ENCODE peak calls at places on chromosome 6, in seven cellular contexts. One of them, this sample, is unnamed.

GRCh38 chr6:139941826-139942225 is 567.4 kb upstream of the CITED2 start:
- DNase-seq in tibial artery: no peak
- DNase-seq in pancreas: no peak
- DNase-seq in adrenal gland: no peak
- DNase-seq in ascending aorta: no peak
- DNase-seq in CD8-positive, alpha-beta memory T cell: no peak
- DNase-seq in SK-N-SH: no peak
- DNase-seq in this sample: no peak

GRCh38 chr6:116387374-116387773 is 16.6 kb downstream of the DSE start:
- DNase-seq in tibial artery: no peak
- DNase-seq in pancreas: no peak
- DNase-seq in adrenal gland: no peak
- DNase-seq in ascending aorta: peak
- DNase-seq in CD8-positive, alpha-beta memory T cell: no peak
- DNase-seq in SK-N-SH: no peak
- DNase-seq in this sample: no peak

GRCh38 chr6:110298916-110299315 is 59.2 kb downstream of the METTL24 start:
- DNase-seq in tibial artery: no peak
- DNase-seq in pancreas: no peak
- DNase-seq in adrenal gland: no peak
- DNase-seq in ascending aorta: no peak
- DNase-seq in CD8-positive, alpha-beta memory T cell: no peak
- DNase-seq in SK-N-SH: no peak
- DNase-seq in this sample: no peak

GRCh38 chr6:151024597-151024996 is 159.1 kb downstream of the MTHFD1L start:
- DNase-seq in tibial artery: peak
- DNase-seq in pancreas: no peak
- DNase-seq in adrenal gland: no peak
- DNase-seq in ascending aorta: peak
- DNase-seq in CD8-positive, alpha-beta memory T cell: no peak
- DNase-seq in SK-N-SH: no peak
- DNase-seq in this sample: no peak

GRCh38 chr6:37479266-37479854 is 20.3 kb downstream of the CCDC167 start:
- DNase-seq in tibial artery: peak
- DNase-seq in pancreas: no peak
- DNase-seq in adrenal gland: no peak
- DNase-seq in ascending aorta: no peak
- DNase-seq in CD8-positive, alpha-beta memory T cell: no peak
- DNase-seq in SK-N-SH: no peak
- DNase-seq in this sample: no peak

GRCh38 chr6:31438677-31439076 is 35.3 kb downstream of the MICA start:
- DNase-seq in tibial artery: no peak
- DNase-seq in pancreas: no peak
- DNase-seq in adrenal gland: no peak
- DNase-seq in ascending aorta: no peak
- DNase-seq in CD8-positive, alpha-beta memory T cell: no peak
- DNase-seq in SK-N-SH: no peak
- DNase-seq in this sample: no peak

GRCh38 chr6:95294047-95294446 is 283.3 kb upstream of the MANEA start:
- DNase-seq in tibial artery: no peak
- DNase-seq in pancreas: no peak
- DNase-seq in adrenal gland: no peak
- DNase-seq in ascending aorta: no peak
- DNase-seq in CD8-positive, alpha-beta memory T cell: no peak
- DNase-seq in SK-N-SH: no peak
- DNase-seq in this sample: no peak

GRCh38 chr6:166500246-166500645 is 86.2 kb downstream of the RAMACL start:
- DNase-seq in tibial artery: no peak
- DNase-seq in pancreas: no peak
- DNase-seq in adrenal gland: no peak
- DNase-seq in ascending aorta: no peak
- DNase-seq in CD8-positive, alpha-beta memory T cell: no peak
- DNase-seq in SK-N-SH: peak
- DNase-seq in this sample: no peak

GRCh38 chr6:154868143-154868594 is 126.9 kb upstream of the TIAM2 start:
- DNase-seq in tibial artery: no peak
- DNase-seq in pancreas: no peak
- DNase-seq in adrenal gland: no peak
- DNase-seq in ascending aorta: no peak
- DNase-seq in CD8-positive, alpha-beta memory T cell: no peak
- DNase-seq in SK-N-SH: peak
- DNase-seq in this sample: no peak

DNA sequence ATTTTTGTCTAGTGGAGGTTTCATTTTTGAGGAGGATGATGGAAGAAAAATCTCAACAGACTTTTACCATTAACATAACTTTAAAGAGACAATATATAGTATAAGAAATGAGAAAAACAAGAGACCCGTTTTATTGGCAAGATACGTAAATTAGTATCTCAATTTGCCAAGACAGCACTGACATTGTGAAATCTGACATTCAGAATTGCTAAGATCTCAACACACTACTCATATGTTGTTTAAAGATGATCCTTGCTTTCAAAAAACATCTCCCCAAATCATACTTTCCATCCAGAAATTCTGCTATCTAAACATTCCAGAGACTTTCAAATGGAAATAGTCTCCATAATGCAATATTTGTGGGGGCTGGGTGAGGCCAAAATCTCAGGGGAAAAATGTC is 220.9 kb upstream of the CEP162 start:
- DNase-seq in tibial artery: no peak
- DNase-seq in pancreas: no peak
- DNase-seq in adrenal gland: no peak
- DNase-seq in ascending aorta: no peak
- DNase-seq in CD8-positive, alpha-beta memory T cell: no peak
- DNase-seq in SK-N-SH: no peak
- DNase-seq in this sample: no peak
- H3K27ac ChIP-seq in tibial artery: no peak
- H3K27ac ChIP-seq in pancreas: no peak
- H3K27ac ChIP-seq in adrenal gland: no peak
- H3K27ac ChIP-seq in ascending aorta: no peak
- H3K27ac ChIP-seq in CD8-positive, alpha-beta memory T cell: no peak
- H3K27ac ChIP-seq in SK-N-SH: no peak
- H3K27ac ChIP-seq in this sample: no peak

GRCh38 chr6:117484052-117484646 is 1.7 kb downstream of the DCBLD1 start:
- DNase-seq in tibial artery: no peak
- DNase-seq in pancreas: no peak
- DNase-seq in adrenal gland: no peak
- DNase-seq in ascending aorta: no peak
- DNase-seq in CD8-positive, alpha-beta memory T cell: no peak
- DNase-seq in SK-N-SH: no peak
- DNase-seq in this sample: no peak
- H3K4me3 ChIP-seq in tibial artery: peak
- H3K4me3 ChIP-seq in pancreas: peak
- H3K4me3 ChIP-seq in adrenal gland: no peak
- H3K4me3 ChIP-seq in ascending aorta: peak
- H3K4me3 ChIP-seq in CD8-positive, alpha-beta memory T cell: no peak
- H3K4me3 ChIP-seq in SK-N-SH: peak
- H3K4me3 ChIP-seq in this sample: peak

DNA sequence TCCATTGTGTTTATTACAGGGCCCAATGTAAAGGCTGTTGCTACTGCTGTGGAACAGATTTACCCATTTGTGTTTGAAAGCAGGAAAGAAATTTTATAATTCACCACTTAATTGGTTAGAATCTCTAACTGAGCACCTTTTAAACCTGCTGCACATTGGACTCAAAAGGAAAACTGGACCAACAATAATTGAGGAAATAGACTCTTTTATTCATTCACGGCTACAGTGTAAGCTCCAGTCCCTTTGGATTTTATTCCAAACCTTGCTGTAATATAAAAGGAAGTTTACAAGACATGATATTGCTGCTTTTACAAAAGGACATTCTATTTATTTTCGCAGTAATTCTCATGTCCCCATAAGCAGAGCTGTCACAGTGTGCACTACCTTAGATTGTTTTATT is 33.9 kb downstream of the TBPL1 start:
- DNase-seq in tibial artery: no peak
- DNase-seq in pancreas: no peak
- DNase-seq in adrenal gland: no peak
- DNase-seq in ascending aorta: no peak
- DNase-seq in CD8-positive, alpha-beta memory T cell: no peak
- DNase-seq in SK-N-SH: no peak
- DNase-seq in this sample: no peak
- H3K27ac ChIP-seq in tibial artery: no peak
- H3K27ac ChIP-seq in pancreas: no peak
- H3K27ac ChIP-seq in adrenal gland: no peak
- H3K27ac ChIP-seq in ascending aorta: no peak
- H3K27ac ChIP-seq in CD8-positive, alpha-beta memory T cell: no peak
- H3K27ac ChIP-seq in SK-N-SH: no peak
- H3K27ac ChIP-seq in this sample: no peak

GRCh38 chr6:148538251-148539190 is 195.9 kb downstream of the SASH1 start:
- DNase-seq in tibial artery: no peak
- DNase-seq in pancreas: no peak
- DNase-seq in adrenal gland: no peak
- DNase-seq in ascending aorta: no peak
- DNase-seq in CD8-positive, alpha-beta memory T cell: no peak
- DNase-seq in SK-N-SH: no peak
- DNase-seq in this sample: peak
- H3K4me3 ChIP-seq in tibial artery: no peak
- H3K4me3 ChIP-seq in pancreas: no peak
- H3K4me3 ChIP-seq in adrenal gland: no peak
- H3K4me3 ChIP-seq in ascending aorta: no peak
- H3K4me3 ChIP-seq in CD8-positive, alpha-beta memory T cell: no peak
- H3K4me3 ChIP-seq in SK-N-SH: no peak
- H3K4me3 ChIP-seq in this sample: peak

GRCh38 chr6:34536251-34536958 is 19.7 kb downstream of the SPDEF start:
- DNase-seq in tibial artery: no peak
- DNase-seq in pancreas: no peak
- DNase-seq in adrenal gland: no peak
- DNase-seq in ascending aorta: no peak
- DNase-seq in CD8-positive, alpha-beta memory T cell: no peak
- DNase-seq in SK-N-SH: no peak
- DNase-seq in this sample: no peak
- H3K27ac ChIP-seq in tibial artery: no peak
- H3K27ac ChIP-seq in pancreas: no peak
- H3K27ac ChIP-seq in adrenal gland: no peak
- H3K27ac ChIP-seq in ascending aorta: no peak
- H3K27ac ChIP-seq in CD8-positive, alpha-beta memory T cell: no peak
- H3K27ac ChIP-seq in SK-N-SH: no peak
- H3K27ac ChIP-seq in this sample: no peak

DNA sequence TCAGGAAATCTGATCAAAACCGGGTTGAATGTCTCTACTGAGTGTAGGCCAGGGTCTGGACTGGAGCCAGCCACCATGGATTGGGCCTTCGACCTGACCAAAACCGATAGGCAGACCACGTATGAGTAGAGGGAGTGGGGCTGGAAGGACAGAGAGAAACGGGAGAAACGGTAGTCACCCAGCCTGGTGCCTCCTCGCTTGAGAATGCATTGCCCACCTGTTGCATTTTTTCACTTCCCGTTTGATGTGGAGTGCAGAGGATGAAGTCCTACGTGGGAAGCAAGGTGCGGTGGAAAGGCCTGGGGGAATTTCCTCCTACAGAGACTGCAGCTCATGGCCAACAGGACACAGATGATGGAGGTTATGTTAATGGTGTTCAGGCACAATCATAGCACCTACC is 53.9 kb upstream of the ECI2 start:
- DNase-seq in tibial artery: no peak
- DNase-seq in pancreas: no peak
- DNase-seq in adrenal gland: no peak
- DNase-seq in ascending aorta: no peak
- DNase-seq in CD8-positive, alpha-beta memory T cell: no peak
- DNase-seq in SK-N-SH: no peak
- DNase-seq in this sample: no peak
- H3K4me3 ChIP-seq in tibial artery: no peak
- H3K4me3 ChIP-seq in pancreas: no peak
- H3K4me3 ChIP-seq in adrenal gland: no peak
- H3K4me3 ChIP-seq in ascending aorta: no peak
- H3K4me3 ChIP-seq in CD8-positive, alpha-beta memory T cell: no peak
- H3K4me3 ChIP-seq in SK-N-SH: no peak
- H3K4me3 ChIP-seq in this sample: no peak

GRCh38 chr6:6825153-6825847 is 236.8 kb downstream of the LY86 start:
- DNase-seq in tibial artery: no peak
- DNase-seq in pancreas: no peak
- DNase-seq in adrenal gland: no peak
- DNase-seq in ascending aorta: no peak
- DNase-seq in CD8-positive, alpha-beta memory T cell: no peak
- DNase-seq in SK-N-SH: no peak
- DNase-seq in this sample: no peak
- H3K27ac ChIP-seq in tibial artery: no peak
- H3K27ac ChIP-seq in pancreas: no peak
- H3K27ac ChIP-seq in adrenal gland: peak
- H3K27ac ChIP-seq in ascending aorta: no peak
- H3K27ac ChIP-seq in CD8-positive, alpha-beta memory T cell: no peak
- H3K27ac ChIP-seq in SK-N-SH: no peak
- H3K27ac ChIP-seq in this sample: no peak

This sample was measured in SJSA1.